ENCODE peak calls at places on chromosomes 7 and 10, in seven cellular contexts. J is WTC11; Q is amniotic stem cell; Y is fibroblast of the conjunctiva; P is midbrain; A is activated CD8-positive, alpha-beta memory T cell treated with anti-CD3 and anti-CD28 coated beads for 1 hour; G is AG04450. W is an unnamed sample.

GRCh38 chr10:43348511-43349312 is 22.7 kb upstream of the FXYD4 start:
- DNase-seq in Q (peak), G (peak), P (peak), J (peak), A (peak), Y (peak), W (peak)

GRCh38 chr10:88992945-88993537 is 2.4 kb downstream of the FAS start:
- DNase-seq in J (no peak), Q (no peak), A (no peak), Y (no peak), G (no peak), P (no peak), W (no peak)

GRCh38 chr7:5695037-5695708 is 86.3 kb downstream of the RNF216 start:
- DNase-seq in Y (no peak), J (no peak), P (peak), A (peak), G (peak), Q (peak), W (no peak)

GRCh38 chr10:80609331-80609730 is 71.6 kb downstream of the SH2D4B start:
- DNase-seq in Q (no peak), J (no peak), P (no peak), A (no peak), G (no peak), Y (no peak), W (no peak)

GRCh38 chr7:35793225-35793579 is 7.7 kb upstream of the SEPTIN7 start:
- DNase-seq in A (no peak), P (no peak), J (no peak), G (no peak), Q (no peak), Y (no peak), W (no peak)

GRCh38 chr10:84541289-84541637 is 212.9 kb downstream of the CCSER2 start:
- DNase-seq in Y (no peak), Q (no peak), J (peak), A (no peak), G (no peak), P (no peak), W (peak)

GRCh38 chr7:21086688-21087087 is 300.0 kb upstream of the SP8 start:
- DNase-seq in A (no peak), P (no peak), J (no peak), Y (no peak), Q (no peak), G (no peak), W (no peak)

GRCh38 chr7:155796381-155797261 is 15.6 kb downstream of the SHH start:
- DNase-seq in A (peak), Q (no peak), J (peak), Y (no peak), G (no peak), P (peak), W (peak)

GRCh38 chr7:70595741-70596574 is 536.0 kb upstream of the GALNT17 start:
- DNase-seq in P (no peak), A (no peak), Y (no peak), Q (no peak), G (no peak), J (peak), W (peak)

GRCh38 chr10:49404321-49404878 is 8.5 kb upstream of the DRGX start:
- DNase-seq in Y (no peak), P (no peak), Q (no peak), J (no peak), A (no peak), G (no peak), W (no peak)

GRCh38 chr7:117045927-117046710 is 92.8 kb downstream of the ST7 start:
- DNase-seq in P (no peak), Y (no peak), J (no peak), Q (no peak), A (no peak), G (no peak), W (no peak)

GRCh38 chr10:124912052-124912435 is 29.9 kb upstream of the ZRANB1 start:
- DNase-seq in G (no peak), Y (no peak), P (no peak), Q (no peak), J (no peak), A (no peak), W (no peak)

GRCh38 chr10:44986670-44987069 is 8.1 kb upstream of the DEPP1 start:
- DNase-seq in Y (no peak), J (no peak), Q (no peak), P (no peak), A (no peak), G (no peak), W (no peak)

GRCh38 chr7:28132959-28133745 is 47.4 kb downstream of the JAZF1 start:
- DNase-seq in A (no peak), Y (no peak), Q (no peak), G (no peak), J (no peak), P (no peak), W (no peak)

GRCh38 chr10:69087600-69088470 is at the start of gene SRGN:
- DNase-seq in A (peak), Y (peak), P (peak), J (no peak), Q (no peak), G (peak), W (no peak)

GRCh38 chr10:102196893-102197292 is 29.2 kb upstream of the ELOVL3 start:
- DNase-seq in P (no peak), Y (no peak), Q (no peak), A (no peak), J (no peak), G (no peak), W (no peak)

GRCh38 chr10:105793071-105793470 is 1152.0 kb downstream of the SORCS3 start:
- DNase-seq in Y (no peak), A (no peak), Q (no peak), P (no peak), G (no peak), J (no peak), W (no peak)

GRCh38 chr7:30396379-30396778 is 82.2 kb downstream of the NOD1 start:
- DNase-seq in Q (no peak), J (no peak), Y (no peak), A (no peak), G (no peak), P (no peak), W (no peak)

GRCh38 chr7:8197994-8198698 is 63.8 kb downstream of the ICA1 start:
- DNase-seq in A (no peak), P (no peak), Y (no peak), G (no peak), J (no peak), Q (no peak), W (no peak)

GRCh38 chr7:20220293-20220755 is 3.1 kb upstream of the MACC1 start:
- DNase-seq in P (no peak), Q (no peak), A (no peak), J (no peak), G (no peak), Y (no peak), W (no peak)

GRCh38 chr10:97270523-97271154 is 21.8 kb downstream of the ARHGAP19 start:
- DNase-seq in Q (no peak), J (no peak), Y (no peak), P (no peak), G (peak), A (no peak), W (no peak)

GRCh38 chr10:115851689-115852088 is 421.3 kb downstream of the GFRA1 start:
- DNase-seq in Q (no peak), Y (no peak), G (no peak), P (no peak), A (no peak), J (no peak), W (no peak)

GRCh38 chr10:49596493-49596809 is 13.7 kb upstream of the SLC18A3 start:
- DNase-seq in P (no peak), Y (no peak), A (no peak), J (no peak), G (no peak), Q (no peak), W (peak)

GRCh38 chr7:7565746-7566650 is 686 bp upstream of the MIOS start:
- DNase-seq in A (no peak), J (no peak), P (no peak), Q (no peak), Y (no peak), G (no peak), W (no peak)

W was measured in ecto neural progenitor cell.